ENCODE peak calls at places on chromosomes 2 and 18, in eight cellular contexts. G is sigmoid colon, T is amniotic epithelial cell, D is hypothalamus, A is amniotic stem cell, L is GM04504, V is A172, Z is EL. O is an unnamed sample.

GRCh38 chr2:177758591-177759371 is 313.8 kb downstream of the PDE11A start:
- DNase-seq in Z (peak), A (no peak), D (peak), T (peak), V (peak), G (no peak), L (no peak), O (peak)

GRCh38 chr2:12424820-12425219 is 291.9 kb upstream of the TRIB2 start:
- DNase-seq in A (no peak), V (no peak), Z (no peak), G (peak), D (no peak), T (no peak), L (no peak), O (peak)

GRCh38 chr18:62425465-62426190 is 97.2 kb upstream of the ZCCHC2 start:
- DNase-seq in L (peak), D (peak), Z (peak), T (peak), V (peak), G (peak), A (peak), O (peak)

GRCh38 chr2:231393149-231394131 is 2.1 kb upstream of the B3GNT7 start:
- DNase-seq in Z (no peak), T (no peak), G (no peak), D (no peak), L (no peak), A (no peak), V (no peak), O (no peak)

GRCh38 chr2:151138507-151138906 is 123.2 kb downstream of the RBM43 start:
- DNase-seq in G (no peak), D (no peak), T (no peak), Z (no peak), V (no peak), L (peak), A (peak), O (no peak)

GRCh38 chr2:227324671-227325055 is 388 bp upstream of the MFF start:
- DNase-seq in Z (no peak), T (no peak), G (no peak), A (no peak), D (peak), L (no peak), V (peak), O (peak)

GRCh38 chr2:112253261-112253807 is 1.5 kb downstream of the ZC3H8 start:
- DNase-seq in L (no peak), Z (no peak), V (no peak), G (no peak), A (no peak), T (no peak), D (no peak), O (no peak)

GRCh38 chr2:11788725-11789124 is 42.3 kb downstream of the LPIN1 start:
- DNase-seq in Z (no peak), V (no peak), T (no peak), L (no peak), A (no peak), G (no peak), D (no peak), O (no peak)